ENCODE peak calls at places on chromosome 3, in ten cellular contexts. E is hepatocyte; L is cardiac muscle cell; V is GM23248; O is heart right ventricle; W is stomach; U is mesenchymal stem cell; N is CD8-positive, alpha-beta T cell; R is endodermal cell; B is lung. Q is an unnamed sample. For H3K36me3 and H3K27me3, the result is how much of the 10 kb centered on the place peaks cover.

GRCh38 chr3:197336348-197336747 is 37.9 kb upstream of the DLG1 start:
- DNase-seq in E (no peak), L (no peak), V (peak), O (no peak), W (no peak), U (no peak), N (no peak), R (peak), B (no peak), Q (no peak)

GRCh38 chr3:122797291-122797690 is 2.4 kb downstream of the SLC49A4 start:
- DNase-seq in E (no peak), L (no peak), V (no peak), O (no peak), W (no peak), U (no peak), N (no peak), R (no peak), B (no peak), Q (peak)

GRCh38 chr3:24494616-24495333 is at the start of gene THRB:
- DNase-seq in E (peak), L (peak), V (peak), O (peak), W (peak), U (peak), N (no peak), R (peak), B (peak), Q (peak)

GRCh38 chr3:184228376-184229137 is 828 bp upstream of the VWA5B2 start:
- DNase-seq in E (no peak), L (no peak), V (no peak), O (no peak), W (no peak), U (no peak), N (no peak), R (peak), B (no peak), Q (no peak)

GRCh38 chr3:20043398-20043797 is 3.2 kb downstream of the KAT2B start:
- DNase-seq in E (peak), L (no peak), V (peak), O (peak), W (peak), U (peak), N (peak), R (no peak), B (peak), Q (peak)

GRCh38 chr3:161914703-161915102 is 418.1 kb downstream of the OTOL1 start:
- DNase-seq in E (peak), L (peak), V (peak), O (peak), W (no peak), U (peak), N (no peak), R (peak), B (no peak), Q (no peak)

GRCh38 chr3:24388611-24389010 is 106.0 kb downstream of the THRB start:
- DNase-seq in E (no peak), L (no peak), V (no peak), O (no peak), W (no peak), U (no peak), N (no peak), R (no peak), B (no peak), Q (no peak)

GRCh38 chr3:62604746-62605351 is 231.5 kb upstream of the FEZF2 start:
- DNase-seq in E (no peak), L (no peak), V (peak), O (no peak), W (no peak), U (no peak), N (no peak), R (no peak), B (no peak), Q (no peak)

GRCh38 chr3:8282541-8283165 is 219.0 kb upstream of the LMCD1 start:
- DNase-seq in E (no peak), L (no peak), V (no peak), O (no peak), W (no peak), U (peak), N (no peak), R (no peak), B (no peak), Q (no peak)

GRCh38 chr3:72080101-72080500 is 295.2 kb upstream of the PROK2 start:
- DNase-seq in E (no peak), L (no peak), V (no peak), O (no peak), W (no peak), U (no peak), N (no peak), R (no peak), B (no peak), Q (no peak)

GRCh38 chr3:192958219-192958872 is 40.7 kb upstream of the MB21D2 start:
- DNase-seq in E (no peak), L (no peak), V (no peak), O (no peak), W (no peak), U (no peak), N (no peak), R (no peak), B (no peak), Q (no peak)

GRCh38 chr3:37627951-37628620 is 233.6 kb upstream of the CTDSPL start:
- DNase-seq in E (no peak), L (no peak), V (no peak), O (no peak), W (no peak), U (no peak), N (no peak), R (no peak), B (no peak), Q (no peak)

GRCh38 chr3:27559835-27560234 is 75.7 kb upstream of the SLC4A7 start:
- DNase-seq in E (peak), L (no peak), V (peak), O (peak), W (no peak), U (no peak), N (no peak), R (no peak), B (peak), Q (no peak)

GRCh38 chr3:151468284-151468917 is 7.5 kb upstream of the IGSF10 start:
- DNase-seq in E (peak), L (peak), V (peak), O (peak), W (peak), U (peak), N (no peak), R (peak), B (peak), Q (peak)

GRCh38 chr3:85270488-85270887 is 311.7 kb downstream of the CADM2 start:
- DNase-seq in E (no peak), L (no peak), V (no peak), O (no peak), W (no peak), U (no peak), N (no peak), R (no peak), B (no peak), Q (no peak)

GRCh38 chr3:194998417-194998816 is 272.5 kb downstream of the XXYLT1 start:
- DNase-seq in E (no peak), L (no peak), V (no peak), O (no peak), W (no peak), U (no peak), N (no peak), R (peak), B (no peak), Q (no peak)

GRCh38 chr3:141981084-141981483 is 104.6 kb downstream of the ATP1B3 start:
- DNase-seq in E (no peak), L (no peak), V (no peak), O (no peak), W (no peak), U (no peak), N (no peak), R (no peak), B (no peak), Q (no peak)

GRCh38 chr3:197511130-197511529 is 44.6 kb downstream of the BDH1 start:
- DNase-seq in E (no peak), L (no peak), V (peak), O (no peak), W (no peak), U (peak), N (no peak), R (no peak), B (no peak), Q (no peak)

GRCh38 chr3:27659279-27660021 is 62.7 kb downstream of the EOMES start:
- DNase-seq in E (peak), L (peak), V (peak), O (peak), W (peak), U (peak), N (no peak), R (peak), B (peak), Q (peak)

GRCh38 chr3:144444546-144444945 is 472.9 kb downstream of the DIPK2A start:
- DNase-seq in E (no peak), L (no peak), V (no peak), O (no peak), W (no peak), U (no peak), N (no peak), R (no peak), B (no peak), Q (no peak)

GRCh38 chr3:184380210-184380626 is 364 bp downstream of the CHRD start:
- DNase-seq in E (peak), L (peak), V (peak), O (peak), W (peak), U (peak), N (no peak), R (peak), B (peak), Q (no peak)

GRCh38 chr3:173009410-173009809 is 131.6 kb downstream of the SPATA16 start:
- DNase-seq in E (no peak), L (no peak), V (no peak), O (no peak), W (no peak), U (no peak), N (no peak), R (no peak), B (no peak), Q (no peak)

GRCh38 chr3:174538116-174538515 is 321.0 kb upstream of the NAALADL2 start:
- DNase-seq in E (no peak), L (no peak), V (no peak), O (no peak), W (no peak), U (no peak), N (no peak), R (no peak), B (no peak), Q (no peak)

GRCh38 chr3:158107508-158108095 is 1.4 kb upstream of the SHOX2 start:
- DNase-seq in E (no peak), L (no peak), V (no peak), O (no peak), W (no peak), U (peak), N (no peak), R (no peak), B (no peak), Q (no peak)

GRCh38 chr3:101195951-101196713 is 124.2 kb downstream of the IMPG2 start:
- DNase-seq in E (peak), L (peak), V (peak), O (peak), W (no peak), U (peak), N (no peak), R (no peak), B (no peak), Q (peak)

GRCh38 chr3:172101107-172101506 is 61.7 kb downstream of the FNDC3B start:
- DNase-seq in E (no peak), L (peak), V (no peak), O (no peak), W (no peak), U (no peak), N (no peak), R (no peak), B (no peak), Q (no peak)

GRCh38 chr3:134708671-134709070 is 57.8 kb upstream of the KY start:
- DNase-seq in E (no peak), L (no peak), V (peak), O (no peak), W (no peak), U (no peak), N (no peak), R (no peak), B (no peak), Q (no peak)

GRCh38 chr3:49647741-49648140 is 26.4 kb upstream of the APEH start:
- DNase-seq in E (peak), L (peak), V (no peak), O (peak), W (no peak), U (peak), N (no peak), R (no peak), B (no peak), Q (no peak)

GRCh38 chr3:183492849-183493179 is 62.7 kb downstream of the KLHL6 start:
- DNase-seq in E (no peak), L (no peak), V (peak), O (no peak), W (no peak), U (no peak), N (no peak), R (no peak), B (no peak), Q (no peak)

GRCh38 chr3:14774431-14774830 is 44.3 kb upstream of the FGD5 start:
- DNase-seq in E (no peak), L (no peak), V (no peak), O (no peak), W (peak), U (no peak), N (no peak), R (peak), B (no peak), Q (no peak)

GRCh38 chr3:72338942-72339749 is 509.1 kb downstream of the SHQ1 start:
- DNase-seq in E (peak), L (no peak), V (peak), O (no peak), W (peak), U (peak), N (no peak), R (no peak), B (peak), Q (no peak)

GRCh38 chr3:9897408-9898372 is 5.0 kb upstream of the IL17RE start:
- DNase-seq in E (peak), L (peak), V (no peak), O (no peak), W (peak), U (peak), N (no peak), R (no peak), B (peak), Q (peak)

GRCh38 chr3:71130516-71131384 is 452.8 kb downstream of the FOXP1 start:
- DNase-seq in E (peak), L (peak), V (peak), O (peak), W (peak), U (peak), N (peak), R (no peak), B (peak), Q (peak)

DNA sequence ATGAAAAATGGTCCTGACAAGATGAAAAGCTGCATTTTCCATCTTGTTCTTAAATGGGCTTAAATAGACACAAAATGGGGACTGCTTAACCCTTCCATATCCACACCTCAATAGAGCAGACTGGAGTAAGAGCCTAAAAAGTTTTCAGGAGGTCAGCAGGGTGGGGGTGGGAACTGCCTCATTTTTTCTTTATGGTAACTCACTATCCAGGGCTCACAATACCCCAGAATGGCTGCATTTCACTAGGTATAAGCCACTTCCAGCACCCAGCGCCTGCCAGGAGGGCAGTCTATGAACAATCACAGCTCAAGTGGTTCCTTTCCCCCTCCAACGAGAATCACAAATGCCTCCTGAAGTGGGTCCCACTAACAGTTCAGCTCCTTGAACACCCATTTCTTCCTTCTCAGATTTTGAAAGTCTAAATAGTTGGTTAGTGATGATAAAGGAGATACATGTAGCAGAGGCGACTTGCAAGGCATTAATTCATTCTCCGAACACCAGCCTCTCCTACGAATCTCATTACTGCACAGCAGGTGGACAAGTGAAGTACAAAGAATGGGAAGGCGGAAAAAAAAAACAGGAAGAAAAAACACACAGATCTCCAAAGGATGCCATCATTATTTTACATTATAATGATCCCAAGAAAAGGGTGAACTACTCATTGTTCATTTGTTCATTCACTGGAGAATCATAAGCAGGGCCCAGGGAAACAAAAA is 276.7 kb downstream of the MAGI1 start:
- DNase-seq in E (no peak), L (no peak), V (no peak), O (no peak), W (no peak), U (no peak), N (no peak), R (no peak), B (no peak), Q (no peak)
- H3K27ac ChIP-seq in E (no peak), L (no peak), V (no peak), O (no peak), W (no peak), U (no peak), N (no peak), R (peak), B (no peak), Q (no peak)

DNA sequence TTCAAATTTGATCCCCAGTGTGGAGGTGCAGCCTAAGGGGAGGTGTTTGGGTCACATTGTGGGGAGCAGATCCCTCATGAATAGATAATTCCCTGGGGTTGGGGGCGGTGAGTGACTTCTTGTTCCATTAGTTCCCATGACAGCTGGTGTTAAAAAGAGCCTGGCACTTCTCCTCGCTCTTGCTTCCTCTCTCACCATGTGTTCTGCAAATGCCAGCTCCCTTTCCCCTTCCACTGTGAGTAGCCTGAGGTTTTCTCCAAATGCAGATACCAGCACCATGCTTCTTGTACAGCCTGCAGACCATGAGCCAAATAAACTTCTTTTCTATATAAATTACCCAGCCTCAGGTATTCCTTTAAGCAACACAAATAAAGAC is 23.1 kb downstream of the RIOX2 start:
- DNase-seq in E (no peak), L (no peak), V (no peak), O (no peak), W (no peak), U (no peak), N (no peak), R (no peak), B (no peak), Q (no peak)
- H3K36me3 ChIP-seq in E (under half), L (under half), V (half or more), O (half or more), W (under half), U (under half), N (half or more), R (under half), B (under half), Q (under half)

DNA sequence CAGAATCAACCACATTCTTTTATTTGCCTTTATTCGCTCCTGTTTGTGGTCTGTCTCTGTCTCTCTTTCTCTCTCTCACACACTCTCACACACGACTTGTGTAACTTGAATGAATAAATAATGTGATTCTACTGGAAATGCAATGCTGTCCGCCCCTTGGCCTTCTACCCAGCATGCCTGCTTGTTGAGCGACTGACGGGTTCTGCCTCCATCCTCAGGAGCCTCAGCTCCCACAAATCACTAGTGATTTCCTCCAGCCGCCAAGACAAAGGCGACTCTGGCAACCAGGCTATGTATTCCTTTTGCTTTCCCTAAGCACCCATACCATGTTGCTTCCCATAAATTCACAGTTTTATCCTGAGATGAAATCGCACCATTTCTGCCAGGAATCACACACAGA is 460.8 kb downstream of the MAGI1 start:
- DNase-seq in E (no peak), L (no peak), V (no peak), O (no peak), W (no peak), U (no peak), N (no peak), R (no peak), B (no peak), Q (no peak)
- H3K27me3 ChIP-seq in E (under half), L (under half), V (under half), O (under half), W (under half), U (under half), N (under half), R (under half), B (under half), Q (under half)

DNA sequence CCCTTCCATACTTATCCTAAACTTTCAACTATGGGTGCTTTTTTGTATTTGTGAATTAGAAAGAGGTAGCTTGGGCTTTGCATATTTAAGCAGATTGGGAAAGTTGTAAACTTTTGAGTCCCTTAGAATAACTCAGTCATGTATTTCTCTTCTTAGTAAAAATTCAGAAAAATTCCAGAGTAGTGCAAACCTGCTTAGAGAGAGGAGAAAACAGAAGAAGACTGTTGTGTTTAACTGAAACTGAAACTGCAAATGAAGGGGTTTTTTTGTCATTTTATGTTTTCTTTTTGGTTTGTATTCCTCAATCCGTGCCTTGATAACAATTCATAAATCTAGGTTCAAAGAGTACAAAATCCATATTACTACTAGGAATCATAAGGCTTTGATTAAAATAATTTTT is 31.3 kb downstream of the CD200 start:
- DNase-seq in E (no peak), L (no peak), V (no peak), O (no peak), W (no peak), U (no peak), N (no peak), R (no peak), B (no peak), Q (no peak)
- H3K27ac ChIP-seq in E (peak), L (no peak), V (no peak), O (no peak), W (no peak), U (peak), N (no peak), R (no peak), B (no peak), Q (peak)

GRCh38 chr3:177652556-177653290 is 455.4 kb upstream of the TBL1XR1 start:
- DNase-seq in E (no peak), L (no peak), V (no peak), O (no peak), W (no peak), U (no peak), N (no peak), R (no peak), B (no peak), Q (no peak)
- H3K36me3 ChIP-seq in E (under half), L (under half), V (under half), O (under half), W (under half), U (under half), N (under half), R (under half), B (under half), Q (under half)

Q was measured in small intestine.